ENCODE peak calls at places on chromosomes 12 and 14, in nine cellular contexts. E, H, Q, S, R, A, T, I and N are unnamed samples.

GRCh38 chr12:12776261-12776660 is 9.2 kb upstream of the APOLD1 start:
- DNase-seq in H (no peak), S (no peak), I (no peak), E (peak; percentile 73), A (no peak), R (peak; percentile 51), T (no peak), Q (no peak), N (no peak)

GRCh38 chr14:100440758-100441203 is 117.6 kb downstream of the SLC25A47 start:
- DNase-seq in S (no peak), A (no peak), E (no peak), Q (no peak), R (peak; percentile 3), T (no peak), I (no peak), H (no peak), N (no peak)

GRCh38 chr14:61568572-61569011 is 126.7 kb upstream of the HIF1A start:
- DNase-seq in E (no peak), T (peak; percentile 58), Q (no peak), A (peak; percentile 34), S (peak; percentile 49), H (no peak), R (no peak), I (peak; percentile 75), N (peak; percentile 76)

GRCh38 chr12:121811434-121812319 is 7.9 kb downstream of the SETD1B start:
- DNase-seq in I (peak; percentile 91), Q (no peak), R (peak; percentile 66), H (peak; percentile 61), A (peak; percentile 89), E (no peak), S (peak; percentile 90), T (peak; percentile 92), N (peak; percentile 94)

GRCh38 chr12:1560704-1561103 is 33.7 kb downstream of the FBXL14 start:
- DNase-seq in H (no peak), E (no peak), T (no peak), Q (no peak), A (no peak), S (no peak), I (no peak), R (no peak), N (no peak)

GRCh38 chr12:26102954-26103353 is 21.9 kb downstream of the BHLHE41 start:
- DNase-seq in S (no peak), R (no peak), E (no peak), I (no peak), A (no peak), Q (peak; percentile 80), T (no peak), H (no peak), N (no peak)

GRCh38 chr14:90777358-90777757 is 38.9 kb downstream of the TTC7B start:
- DNase-seq in S (no peak), R (no peak), I (no peak), A (no peak), E (no peak), H (no peak), T (no peak), Q (no peak), N (no peak)

GRCh38 chr12:64864319-64864718 is 39.9 kb downstream of the TBC1D30 start:
- DNase-seq in A (no peak), S (no peak), H (no peak), I (no peak), E (no peak), R (no peak), T (peak; percentile 66), Q (no peak), N (no peak)

GRCh38 chr14:41570415-41571155 is 36.1 kb upstream of the LRFN5 start:
- DNase-seq in A (no peak), I (no peak), R (no peak), E (no peak), S (peak; percentile 18), Q (no peak), H (no peak), T (no peak), N (no peak)

GRCh38 chr12:68271346-68271745 is 17.9 kb upstream of the IL22 start:
- DNase-seq in Q (no peak), H (peak; percentile 82), T (no peak), E (no peak), S (no peak), A (no peak), I (no peak), R (peak; percentile 75), N (no peak)

GRCh38 chr12:67772276-67773169 is 124.0 kb downstream of the DYRK2 start:
- DNase-seq in S (peak; percentile 97), E (no peak), I (no peak), R (peak; percentile 25), T (peak; percentile 76), A (peak; percentile 52), H (peak; percentile 16), Q (no peak), N (no peak)

GRCh38 chr12:44889871-44890270 is 13.8 kb upstream of the NELL2 start:
- DNase-seq in I (no peak), Q (no peak), A (no peak), H (no peak), T (no peak), E (no peak), S (no peak), R (no peak), N (no peak)

GRCh38 chr12:90940872-90941499 is 14.0 kb downstream of the CCER1 start:
- DNase-seq in I (peak; percentile 10), A (no peak), R (peak; percentile 85), Q (no peak), T (peak; percentile 55), E (peak; percentile 71), H (peak; percentile 76), S (peak; percentile 67), N (peak; percentile 28)

GRCh38 chr14:103256406-103256805 is 77.6 kb upstream of the EIF5 start:
- DNase-seq in S (no peak), Q (no peak), T (no peak), R (no peak), A (no peak), H (no peak), E (no peak), I (no peak), N (no peak)

GRCh38 chr14:29390046-29390841 is 537.4 kb downstream of the PRKD1 start:
- DNase-seq in R (no peak), H (no peak), E (no peak), S (peak; percentile 12), A (no peak), Q (no peak), T (peak; percentile 89), I (no peak), N (no peak)

GRCh38 chr14:89371600-89371999 is 45.4 kb downstream of the FOXN3 start:
- DNase-seq in I (no peak), H (no peak), A (no peak), T (no peak), R (no peak), Q (no peak), E (no peak), S (no peak), N (no peak)

GRCh38 chr12:43282106-43282505 is 269.9 kb downstream of the ADAMTS20 start:
- DNase-seq in E (peak; percentile 52), I (no peak), S (peak; percentile 34), T (no peak), Q (no peak), R (peak; percentile 74), H (peak; percentile 69), A (no peak), N (no peak)

DNA sequence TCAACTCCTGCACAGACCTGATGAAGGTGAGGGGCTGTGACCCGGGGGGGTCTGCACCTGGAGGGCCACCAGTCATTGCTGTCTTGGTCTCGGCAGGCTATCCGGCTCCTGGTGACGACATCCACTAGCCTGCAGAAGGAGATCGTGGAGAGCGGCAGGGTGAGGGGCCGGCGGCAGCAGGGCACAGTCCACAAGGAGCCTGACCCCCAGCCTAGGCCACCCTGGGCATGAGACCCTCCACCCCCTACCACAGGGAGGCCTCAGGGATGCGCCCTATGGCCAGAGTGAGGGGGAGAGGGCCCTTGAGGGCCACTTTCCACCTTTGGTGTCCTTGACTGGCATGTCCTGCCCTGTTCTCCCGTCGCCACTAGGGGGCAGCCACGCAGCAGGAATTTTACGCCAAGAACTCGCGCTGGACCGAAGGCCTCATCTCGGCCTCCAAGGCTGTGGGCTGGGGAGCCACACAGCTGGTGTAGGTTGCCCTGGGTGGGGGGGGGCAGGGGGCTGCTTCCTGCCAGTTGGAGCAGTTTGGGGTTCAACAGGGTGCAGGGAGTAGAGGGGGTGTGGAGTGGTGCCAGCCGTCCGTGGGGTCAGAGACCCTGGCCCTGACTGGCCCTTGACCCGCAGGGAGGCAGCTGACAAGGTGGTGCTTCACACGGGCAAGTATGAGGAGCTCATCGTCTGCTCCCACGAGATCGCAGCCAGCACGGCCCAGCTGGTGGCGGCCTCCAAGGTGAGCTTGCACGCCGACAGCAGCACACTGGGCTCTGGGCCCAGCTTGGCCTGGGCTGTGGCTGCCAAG is 25.0 kb downstream of the HIP1R start:
- DNase-seq in S (peak; percentile 87), I (peak; percentile 88), A (peak; percentile 87), H (peak; percentile 77), T (peak; percentile 84), E (peak; percentile 58), Q (peak; percentile 81), R (peak; percentile 86), N (peak; percentile 92)
- TF ChIP-seq CTCF in S (peak; percentile 86), I (peak; percentile 97), A (peak; percentile 89), H (peak; percentile 85), T (peak; percentile 95), E (peak; percentile 88), Q (peak; percentile 96), R (peak; percentile 88), N (peak; percentile 87)

GRCh38 chr12:46263140-46264017 is 5.5 kb downstream of the SLC38A1 start:
- DNase-seq in Q (no peak), E (no peak), R (no peak), I (no peak), T (no peak), S (no peak), A (no peak), H (no peak), N (no peak)
- TF ChIP-seq CTCF in Q (peak; percentile 44), E (peak; percentile 26), R (peak; percentile 19), I (no peak), T (peak; percentile 57), S (peak; percentile 24), A (peak; percentile 46), H (peak; percentile 32), N (no peak)

DNA sequence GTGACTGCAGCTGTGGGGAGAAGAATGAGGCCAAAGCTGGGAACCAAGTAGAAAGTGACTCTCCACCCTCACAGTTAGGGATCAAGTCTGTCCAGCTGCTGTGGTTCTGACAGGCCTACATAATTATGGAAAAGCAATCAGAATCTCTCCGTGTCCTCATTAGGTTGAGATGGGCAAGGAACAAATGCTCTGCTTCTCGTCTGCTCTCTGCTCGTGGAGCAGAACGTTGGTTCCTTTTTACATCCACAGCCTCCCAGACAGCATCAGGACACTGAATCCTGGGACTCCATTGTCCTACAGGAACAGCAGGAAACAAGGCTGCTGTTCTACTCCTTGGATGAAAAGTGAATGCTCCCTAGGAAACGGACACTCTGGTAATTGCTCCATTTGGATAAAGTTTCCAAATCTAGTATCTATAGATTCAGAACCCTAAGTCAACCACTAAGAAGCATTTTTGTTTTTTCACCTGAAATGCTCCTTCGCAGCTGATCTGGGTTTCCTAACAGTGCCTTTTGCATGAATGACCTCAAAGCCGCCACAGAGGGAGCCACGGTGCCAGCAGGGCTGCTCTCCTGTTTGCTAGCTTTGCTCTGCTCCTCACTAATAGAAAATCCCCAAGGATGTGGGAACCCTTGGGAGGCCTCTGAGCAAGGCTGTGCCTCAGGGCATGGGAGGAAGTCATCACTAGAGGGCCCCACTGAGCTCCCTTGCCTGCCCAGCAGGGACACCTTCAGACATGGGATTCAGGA is 102.0 kb downstream of the EGLN3 start:
- DNase-seq in E (peak; percentile 66), I (peak; percentile 44), H (peak; percentile 57), R (peak; percentile 54), A (peak; percentile 79), T (peak; percentile 94), S (peak; percentile 94), Q (no peak), N (peak; percentile 42)
- TF ChIP-seq CTCF in E (peak; percentile 78), I (peak; percentile 47), H (peak; percentile 79), R (peak; percentile 77), A (peak; percentile 86), T (peak; percentile 96), S (peak; percentile 89), Q (peak; percentile 60), N (peak; percentile 68)

GRCh38 chr12:60106207-60106606 is 510.4 kb downstream of the SLC16A7 start:
- DNase-seq in S (no peak), R (peak; percentile 59), Q (no peak), T (no peak), H (peak; percentile 58), E (peak; percentile 44), A (no peak), I (no peak), N (no peak)
- TF ChIP-seq CTCF in S (peak; percentile 47), R (peak; percentile 38), Q (no peak), T (peak; percentile 29), H (peak; percentile 57), E (peak; percentile 25), A (no peak), I (no peak), N (no peak)